ENCODE peak calls at places on chromosomes 4 and X, in five cellular contexts. M is stomach, X is spleen, H is A549, T is K562. W is an unnamed sample.

GRCh38 chr4:110073045-110073845 is 125.2 kb downstream of the ELOVL6 start:
- DNase-seq in T (no peak), M (peak), H (no peak), X (no peak), W (no peak)

GRCh38 chr4:159117968-159118367 is 15.1 kb downstream of the RAPGEF2 start:
- DNase-seq in X (no peak), T (no peak), M (no peak), H (no peak), W (no peak)

GRCh38 chr4:23878912-23879732 is 10.7 kb downstream of the PPARGC1A start:
- DNase-seq in M (no peak), T (no peak), H (no peak), X (no peak), W (no peak)

GRCh38 chr4:91600301-91600700 is 703.5 kb upstream of the GRID2 start:
- DNase-seq in H (no peak), T (no peak), M (no peak), X (no peak), W (no peak)

GRCh38 chr4:138910201-138910913 is 105.2 kb upstream of the NOCT start:
- DNase-seq in X (no peak), H (peak), M (peak), T (peak), W (no peak)

GRCh38 chr4:184382189-184382846 is 92.0 kb downstream of the IRF2 start:
- DNase-seq in M (no peak), T (no peak), H (no peak), X (no peak), W (no peak)

GRCh38 chrX:146396409-146396808 is 413.2 kb upstream of the CXorf51B start:
- DNase-seq in H (no peak), M (no peak), X (no peak), T (no peak), W (no peak)

GRCh38 chr4:140049924-140050681 is 103.9 kb downstream of the MAML3 start:
- DNase-seq in T (no peak), H (peak), X (no peak), M (no peak), W (no peak)

GRCh38 chr4:30443289-30443688 is 276.9 kb upstream of the PCDH7 start:
- DNase-seq in H (no peak), X (no peak), M (no peak), T (no peak), W (no peak)

GRCh38 chrX:10952619-10953018 is 158.5 kb upstream of the HCCS start:
- DNase-seq in H (no peak), T (no peak), M (no peak), X (no peak), W (no peak)

GRCh38 chr4:98394134-98394533 is 132.9 kb downstream of the RAP1GDS1 start:
- DNase-seq in M (no peak), T (no peak), X (no peak), H (no peak), W (no peak)

GRCh38 chr4:78363031-78363430 is 188.5 kb upstream of the ANXA3 start:
- DNase-seq in X (no peak), H (no peak), T (no peak), M (no peak), W (no peak)

GRCh38 chr4:4182835-4183568 is 43.7 kb downstream of the OTOP1 start:
- DNase-seq in X (no peak), H (peak), M (no peak), T (peak), W (peak)

GRCh38 chrX:118569676-118570075 is 74.1 kb downstream of the DOCK11 start:
- DNase-seq in M (no peak), T (no peak), X (no peak), H (no peak), W (no peak)

GRCh38 chr4:24094726-24095125 is 204.9 kb upstream of the PPARGC1A start:
- DNase-seq in H (no peak), M (no peak), X (no peak), T (no peak), W (no peak)

GRCh38 chr4:152937535-152938236 is 1.6 kb downstream of the FHDC1 start:
- DNase-seq in T (peak), M (peak), H (peak), X (peak), W (no peak)
- TF ChIP-seq POLR2A in T (no peak), M (no peak), H (no peak), X (no peak), W (no peak)

DNA sequence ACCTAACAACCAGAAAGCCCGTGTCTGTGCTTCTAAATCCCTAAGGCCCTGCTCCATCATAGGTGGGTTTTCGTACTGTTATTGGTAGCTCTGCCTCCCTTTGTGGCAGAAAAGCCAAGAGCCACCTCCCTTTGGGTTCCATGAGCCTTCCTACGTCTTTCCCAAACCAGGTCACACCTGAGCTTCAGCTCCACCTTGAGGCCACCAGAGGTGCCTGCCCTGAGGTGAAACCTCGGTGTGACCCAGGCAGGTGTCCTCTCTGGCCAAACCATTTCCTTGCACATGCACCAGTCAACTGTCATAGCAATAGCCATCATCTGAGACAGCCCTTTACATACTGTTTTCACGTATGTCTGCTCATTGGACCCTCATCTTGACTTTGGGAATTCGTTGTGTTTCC is 188.0 kb upstream of the RBPJ start:
- DNase-seq in M (no peak), X (no peak), T (no peak), H (no peak), W (no peak)
- H3K4me3 ChIP-seq in M (no peak), X (no peak), T (no peak), H (no peak), W (no peak)

GRCh38 chr4:59374416-59374815 is 1825.7 kb upstream of the ADGRL3 start:
- DNase-seq in T (no peak), X (no peak), M (no peak), H (no peak), W (no peak)
- TF ChIP-seq CTCF in T (no peak), X (no peak), M (no peak), H (no peak), W (no peak)

DNA sequence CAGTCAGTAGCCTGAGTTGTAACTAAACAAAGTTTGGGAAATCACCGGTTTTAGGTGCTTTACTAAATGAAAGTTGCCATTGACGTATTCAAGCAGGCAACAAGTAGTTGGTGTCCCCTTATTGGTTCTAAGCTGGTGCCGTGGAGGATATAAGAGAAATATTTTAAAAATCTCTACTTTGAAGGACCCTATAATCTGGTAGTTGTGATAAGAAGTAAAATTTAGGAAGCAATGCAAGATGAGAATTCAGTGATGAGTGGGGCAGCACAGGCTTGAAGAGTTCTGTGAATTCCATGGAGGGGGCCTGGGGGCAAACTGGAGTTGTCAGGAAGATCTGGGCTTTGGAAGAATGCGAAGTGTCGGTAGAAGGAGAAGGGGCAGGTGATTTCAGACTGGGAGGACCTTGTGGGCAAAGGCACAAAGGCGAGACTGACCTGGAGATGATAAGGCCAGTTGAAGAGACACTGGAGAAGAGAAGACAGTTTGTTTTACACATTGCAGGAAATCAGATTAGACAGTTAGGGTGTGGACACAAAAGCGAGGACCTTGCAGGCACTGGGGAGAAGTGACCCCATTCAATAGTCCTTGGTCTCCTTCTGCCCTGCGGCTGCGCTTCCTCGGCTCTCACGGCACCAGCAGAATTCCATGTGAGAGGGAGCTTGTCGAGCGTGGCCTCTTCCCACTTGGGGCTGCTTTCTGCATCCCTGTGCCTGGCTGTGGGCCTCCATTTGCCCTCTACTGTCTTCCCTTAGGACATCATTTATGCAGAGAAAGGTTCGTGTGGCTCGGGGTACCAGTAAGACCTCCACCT is 1.3 kb downstream of the RHOH start:
- DNase-seq in H (no peak), X (no peak), T (peak), M (no peak), W (no peak)
- TF ChIP-seq POLR2A in H (no peak), X (no peak), T (peak), M (no peak), W (no peak)

W was measured in lower leg skin.